ENCODE peak calls at places on chromosomes 13 and 19, in six cellular contexts. K is fibroblast of pulmonary artery; G is stimulated activated naive CD4-positive, alpha-beta T cell treated with Interleukin-2 at 50 U/mL for 16 hours; F is skeletal muscle cell; T is Right ventricle myocardium superior; C is stomach. M is an unnamed sample.

GRCh38 chr19:55482128-55482961 is 2.6 kb upstream of the NAT14 start:
- DNase-seq in G (no peak), F (no peak), C (no peak), K (no peak), T (no peak), M (no peak)

GRCh38 chr19:591099-591958 is 1.6 kb downstream of the HCN2 start:
- DNase-seq in K (no peak), F (no peak), T (no peak), C (no peak), G (no peak), M (no peak)

GRCh38 chr19:46610851-46611770 is 10.0 kb downstream of the CALM3 start:
- DNase-seq in K (no peak), T (peak; percentile 24), C (no peak), F (no peak), G (no peak), M (peak; percentile 15)

GRCh38 chr13:112747256-112747655 is 57.4 kb downstream of the ATP11A start:
- DNase-seq in G (no peak), F (no peak), K (no peak), C (no peak), T (no peak), M (no peak)

GRCh38 chr13:30030141-30030750 is 179.8 kb upstream of the UBL3 start:
- DNase-seq in F (peak; percentile 16), K (no peak), C (no peak), G (no peak), T (no peak), M (no peak)

GRCh38 chr13:73962284-73962683 is 171.9 kb downstream of the KLF12 start:
- DNase-seq in T (no peak), K (no peak), G (no peak), C (no peak), F (no peak), M (no peak)

GRCh38 chr13:44108345-44108858 is 228.7 kb downstream of the LACC1 start:
- DNase-seq in F (no peak), C (peak; percentile 72), K (no peak), T (peak; percentile 65), G (no peak), M (no peak)

GRCh38 chr13:100301418-100301817 is 212.5 kb downstream of the PCCA start:
- DNase-seq in G (no peak), F (no peak), C (no peak), T (no peak), K (peak; percentile 6), M (no peak)

GRCh38 chr13:23470706-23471610 is 37.5 kb upstream of the SACS start:
- DNase-seq in T (no peak), F (no peak), C (no peak), K (no peak), G (no peak), M (no peak)

GRCh38 chr19:13839938-13840750 is 36.8 kb upstream of the NANOS3 start:
- DNase-seq in F (no peak), G (peak; percentile 61), K (no peak), C (peak; percentile 75), T (peak; percentile 83), M (peak; percentile 70)

GRCh38 chr13:37175996-37176395 is 70.5 kb upstream of the CSNK1A1L start:
- DNase-seq in K (peak; percentile 97), C (no peak), G (no peak), F (peak; percentile 81), T (no peak), M (no peak)

GRCh38 chr19:34135401-34135800 is 36.9 kb upstream of the LSM14A start:
- DNase-seq in C (no peak), F (no peak), K (no peak), T (no peak), G (no peak), M (no peak)

GRCh38 chr19:36120984-36121358 is 5.7 kb downstream of the TBCB start:
- DNase-seq in C (no peak), T (no peak), G (no peak), K (no peak), F (no peak), M (no peak)

GRCh38 chr13:66405908-66406802 is 824.0 kb downstream of the PCDH9 start:
- DNase-seq in T (no peak), F (peak; percentile 91), K (peak; percentile 53), C (no peak), G (no peak), M (no peak)

GRCh38 chr13:101736551-101736950 is 284.1 kb downstream of the ITGBL1 start:
- DNase-seq in F (no peak), T (no peak), C (no peak), K (no peak), G (no peak), M (no peak)

GRCh38 chr19:10167459-10167858 is 27.3 kb downstream of the DNMT1 start:
- DNase-seq in K (no peak), F (no peak), C (no peak), T (no peak), G (no peak), M (no peak)

GRCh38 chr19:5696196-5697021 is 6.3 kb downstream of the RPL36 start:
- DNase-seq in K (no peak), T (no peak), G (no peak), F (no peak), C (no peak), M (no peak)

GRCh38 chr13:113207890-113208423 is 512 bp downstream of the PCID2 start:
- DNase-seq in T (peak; percentile 57), C (no peak), G (no peak), F (no peak), K (peak; percentile 53), M (no peak)

GRCh38 chr13:75432811-75433244 is 49.1 kb downstream of the TBC1D4 start:
- DNase-seq in G (no peak), T (no peak), K (no peak), F (no peak), C (no peak), M (no peak)

GRCh38 chr13:86185107-86185506 is 385.9 kb upstream of the SLITRK6 start:
- DNase-seq in F (no peak), G (no peak), K (no peak), C (no peak), T (no peak), M (no peak)

GRCh38 chr19:13165091-13165997 is 15.1 kb downstream of the IER2 start:
- DNase-seq in T (no peak), K (no peak), C (no peak), F (no peak), G (no peak), M (no peak)

GRCh38 chr19:17329061-17329767 is 5.4 kb downstream of the ANO8 start:
- DNase-seq in T (no peak), F (no peak), K (no peak), C (no peak), G (no peak), M (no peak)

GRCh38 chr13:112351825-112352224 is 24.3 kb upstream of the SPACA7 start:
- DNase-seq in G (no peak), T (no peak), F (no peak), K (no peak), C (no peak), M (no peak)

GRCh38 chr13:45447050-45447661 is 17.6 kb upstream of the COG3 start:
- DNase-seq in T (no peak), K (no peak), C (no peak), F (no peak), G (no peak), M (no peak)

GRCh38 chr13:95267662-95268369 is 33.4 kb downstream of the ABCC4 start:
- DNase-seq in C (peak; percentile 33), K (peak; percentile 88), T (no peak), G (no peak), F (peak; percentile 96), M (no peak)

GRCh38 chr19:18297308-18297707 is 15.9 kb upstream of the JUND start:
- DNase-seq in G (no peak), C (no peak), T (no peak), F (no peak), K (no peak), M (no peak)

GRCh38 chr19:58563034-58563573 is 4.7 kb upstream of the UBE2M start:
- DNase-seq in K (peak; percentile 26), T (no peak), F (no peak), C (peak; percentile 37), G (no peak), M (no peak)

GRCh38 chr19:19488875-19489690 is 26.3 kb downstream of the TSSK6 start:
- DNase-seq in C (peak; percentile 64), F (peak; percentile 79), G (peak; percentile 83), K (peak; percentile 97), T (peak; percentile 84), M (peak; percentile 71)

GRCh38 chr13:91406619-91407018 is 8.2 kb downstream of the GPC5 start:
- DNase-seq in F (no peak), T (no peak), K (peak; percentile 61), C (no peak), G (no peak), M (no peak)

GRCh38 chr13:61339054-61339621 is 76.5 kb downstream of the PCDH20 start:
- DNase-seq in F (no peak), K (no peak), G (no peak), T (no peak), C (no peak), M (no peak)

GRCh38 chr19:11479470-11480080 is 1.3 kb downstream of the ELAVL3 start:
- DNase-seq in K (no peak), F (no peak), C (no peak), G (no peak), T (no peak), M (no peak)

GRCh38 chr19:6118043-6118442 is 7.7 kb upstream of the RFX2 start:
- DNase-seq in K (no peak), G (no peak), C (no peak), T (no peak), F (no peak), M (no peak)

GRCh38 chr19:2097330-2098327 is 914 bp downstream of the IZUMO4 start:
- DNase-seq in K (no peak), F (no peak), G (peak; percentile 58), C (no peak), T (no peak), M (no peak)

GRCh38 chr13:48043789-48044503 is 6.4 kb downstream of the NUDT15 start:
- DNase-seq in G (no peak), T (no peak), K (peak; percentile 71), F (peak; percentile 17), C (no peak), M (no peak)

GRCh38 chr19:46404884-46405658 is 8.3 kb downstream of the CCDC8 start:
- DNase-seq in C (no peak), G (no peak), F (no peak), T (no peak), K (peak; percentile 63), M (no peak)

GRCh38 chr13:113929628-113930615 is 44.0 kb downstream of the C13orf46 start:
- DNase-seq in T (peak; percentile 53), F (no peak), K (no peak), C (peak; percentile 21), G (no peak), M (no peak)

GRCh38 chr13:72586519-72586918 is 140.9 kb downstream of the MZT1 start:
- DNase-seq in C (no peak), F (no peak), G (no peak), T (no peak), K (peak; percentile 8), M (no peak)

GRCh38 chr19:38293281-38293680 is 10.8 kb upstream of the C19orf33 start:
- DNase-seq in K (no peak), G (no peak), C (no peak), T (no peak), F (no peak), M (no peak)

M was measured in memory B cell.